ENCODE peak calls at places on chromosome 4, in ten cellular contexts. M, F, B, T, D, O, X, N, V and C are unnamed samples.

GRCh38 chr4:33052241-33052640 is 2332.1 kb downstream of the PCDH7 start:
- DNase-seq in M (no peak), F (peak; percentile 59), B (no peak), T (no peak), D (no peak), O (no peak), X (no peak), N (no peak), V (no peak), C (no peak)

GRCh38 chr4:4460759-4461158 is 73.9 kb downstream of the NSG1 start:
- DNase-seq in M (no peak), F (no peak), B (no peak), T (no peak), D (no peak), O (no peak), X (no peak), N (no peak), V (no peak), C (no peak)

GRCh38 chr4:138927065-138927464 is 88.5 kb upstream of the NOCT start:
- DNase-seq in M (no peak), F (no peak), B (no peak), T (no peak), D (no peak), O (no peak), X (no peak), N (no peak), V (no peak), C (no peak)

GRCh38 chr4:15374697-15375096 is 53.1 kb upstream of the C1QTNF7 start:
- DNase-seq in M (no peak), F (no peak), B (no peak), T (no peak), D (no peak), O (no peak), X (no peak), N (no peak), V (no peak), C (no peak)

GRCh38 chr4:6825403-6825802 is 42.9 kb downstream of the KIAA0232 start:
- DNase-seq in M (no peak), F (no peak), B (no peak), T (no peak), D (no peak), O (no peak), X (no peak), N (no peak), V (no peak), C (no peak)

GRCh38 chr4:8164194-8164565 is 5.6 kb upstream of the ABLIM2 start:
- DNase-seq in M (no peak), F (no peak), B (no peak), T (no peak), D (no peak), O (no peak), X (no peak), N (no peak), V (no peak), C (no peak)

GRCh38 chr4:8702516-8703400 is 110.2 kb downstream of the CPZ start:
- DNase-seq in M (no peak), F (no peak), B (no peak), T (no peak), D (no peak), O (no peak), X (no peak), N (no peak), V (no peak), C (no peak)

GRCh38 chr4:108172231-108172779 is 3.6 kb upstream of the LEF1 start:
- DNase-seq in M (no peak), F (no peak), B (peak; percentile 31), T (peak; percentile 58), D (no peak), O (no peak), X (no peak), N (peak; percentile 39), V (no peak), C (no peak)

GRCh38 chr4:61493041-61493440 is 292.9 kb downstream of the ADGRL3 start:
- DNase-seq in M (no peak), F (no peak), B (no peak), T (no peak), D (no peak), O (no peak), X (no peak), N (no peak), V (no peak), C (no peak)

GRCh38 chr4:143083811-143084472 is 100.8 kb upstream of the USP38 start:
- DNase-seq in M (no peak), F (peak; percentile 5), B (no peak), T (no peak), D (no peak), O (no peak), X (no peak), N (no peak), V (no peak), C (no peak)

GRCh38 chr4:165410214-165410613 is 31.4 kb downstream of the CPE start:
- DNase-seq in M (no peak), F (no peak), B (no peak), T (no peak), D (no peak), O (no peak), X (no peak), N (no peak), V (no peak), C (no peak)

GRCh38 chr4:44438687-44439086 is 9.9 kb downstream of the KCTD8 start:
- DNase-seq in M (no peak), F (no peak), B (no peak), T (no peak), D (no peak), O (no peak), X (no peak), N (no peak), V (no peak), C (no peak)

GRCh38 chr4:14072506-14072905 is 445.0 kb upstream of the BOD1L1 start:
- DNase-seq in M (no peak), F (no peak), B (no peak), T (no peak), D (no peak), O (no peak), X (no peak), N (no peak), V (no peak), C (no peak)

GRCh38 chr4:7546809-7547367 is 112.2 kb upstream of the PSAPL1 start:
- DNase-seq in M (no peak), F (peak; percentile 71), B (no peak), T (no peak), D (peak; percentile 51), O (no peak), X (no peak), N (no peak), V (no peak), C (no peak)

GRCh38 chr4:147924604-147925412 is 192.9 kb downstream of the ARHGAP10 start:
- DNase-seq in M (peak; percentile 10), F (peak; percentile 35), B (no peak), T (no peak), D (no peak), O (no peak), X (no peak), N (no peak), V (no peak), C (no peak)

GRCh38 chr4:40409835-40410234 is 74.7 kb downstream of the CHRNA9 start:
- DNase-seq in M (no peak), F (peak; percentile 26), B (no peak), T (no peak), D (peak; percentile 3), O (no peak), X (no peak), N (no peak), V (no peak), C (no peak)

GRCh38 chr4:101604976-101605375 is 185.6 kb upstream of the BANK1 start:
- DNase-seq in M (no peak), F (peak; percentile 31), B (no peak), T (no peak), D (peak; percentile 19), O (no peak), X (no peak), N (no peak), V (no peak), C (no peak)

GRCh38 chr4:147772056-147772455 is 40.2 kb downstream of the ARHGAP10 start:
- DNase-seq in M (no peak), F (no peak), B (no peak), T (no peak), D (no peak), O (no peak), X (no peak), N (no peak), V (no peak), C (no peak)